ENCODE peak calls at places on chromosomes 4 and X, in four cellular contexts. Z is GM06990; U is WERI-Rb-1; G is stimulated activated naive CD8-positive, alpha-beta T cell treated with anti-CD3 and anti-CD28 coated beads, Interleukin-15, amount 100 ng/mL, for 72 hours. V is an unnamed sample.

GRCh38 chr4:139647184-139647583 is 18.4 kb upstream of the MGST2 start:
- DNase-seq in Z (no peak), U (no peak), G (no peak), V (no peak)

GRCh38 chr4:105556175-105556574 is 3.8 kb downstream of the ARHGEF38 start:
- DNase-seq in Z (no peak), U (no peak), G (no peak), V (no peak)

GRCh38 chrX:11757729-11758399 is at the start of gene MSL3:
- DNase-seq in Z (peak), U (peak), G (peak), V (peak)

GRCh38 chr4:149891381-149891780 is 75.7 kb upstream of the IQCM start:
- DNase-seq in Z (no peak), U (no peak), G (no peak), V (no peak)

GRCh38 chr4:80006935-80007744 is 65.9 kb downstream of the ANTXR2 start:
- DNase-seq in Z (no peak), U (peak), G (peak), V (no peak)

GRCh38 chr4:74297556-74297955 is 10.7 kb upstream of the EPGN start:
- DNase-seq in Z (no peak), U (no peak), G (no peak), V (no peak)

GRCh38 chr4:96677499-96677898 is 837.6 kb downstream of the PDHA2 start:
- DNase-seq in Z (no peak), U (no peak), G (no peak), V (no peak)

GRCh38 chrX:149472620-149473019 is 32.5 kb downstream of the IDS start:
- DNase-seq in Z (no peak), U (no peak), G (no peak), V (no peak)

GRCh38 chrX:23570674-23571343 is 96.5 kb upstream of the PRDX4 start:
- DNase-seq in Z (no peak), U (no peak), G (no peak), V (no peak)

GRCh38 chrX:149630681-149631292 is 805 bp downstream of the TMEM185A start:
- DNase-seq in Z (no peak), U (no peak), G (no peak), V (no peak)

GRCh38 chr4:139502312-139502946 is 48.5 kb downstream of the RAB33B start:
- DNase-seq in Z (no peak), U (no peak), G (no peak), V (no peak)

GRCh38 chr4:122673252-122673651 is 52.4 kb upstream of the IL21 start:
- DNase-seq in Z (no peak), U (no peak), G (no peak), V (no peak)

GRCh38 chrX:120625366-120625765 is 4.5 kb downstream of the C1GALT1C1 start:
- DNase-seq in Z (no peak), U (no peak), G (no peak), V (no peak)

GRCh38 chrX:94831364-94831763 is 1157.4 kb downstream of the FAM133A start:
- DNase-seq in Z (no peak), U (no peak), G (no peak), V (no peak)

GRCh38 chr4:61580721-61581377 is 380.7 kb downstream of the ADGRL3 start:
- DNase-seq in Z (no peak), U (no peak), G (no peak), V (no peak)

GRCh38 chr4:143531368-143531767 is 17.9 kb downstream of the SMARCA5 start:
- DNase-seq in Z (no peak), U (no peak), G (no peak), V (no peak)

GRCh38 chrX:52574416-52575275 is 57.8 kb upstream of the XAGE1B start:
- DNase-seq in Z (no peak), U (peak), G (peak), V (peak)

GRCh38 chrX:36908801-36909403 is 99.3 kb upstream of the FAM47C start:
- DNase-seq in Z (no peak), U (no peak), G (no peak), V (peak)

GRCh38 chr4:27595956-27596355 is 735.3 kb downstream of the STIM2 start:
- DNase-seq in Z (no peak), U (no peak), G (no peak), V (no peak)

GRCh38 chr4:53905281-53905934 is 159.0 kb downstream of the CHIC2 start:
- DNase-seq in Z (no peak), U (no peak), G (no peak), V (no peak)

GRCh38 chrX:136067946-136068345 is 79.4 kb upstream of the FHL1 start:
- DNase-seq in Z (no peak), U (no peak), G (no peak), V (no peak)

GRCh38 chr4:183314806-183315205 is 5.3 kb downstream of the CLDN22 start:
- DNase-seq in Z (no peak), U (no peak), G (no peak), V (no peak)

GRCh38 chr4:87525636-87526035 is 3.5 kb downstream of the SPARCL1 start:
- DNase-seq in Z (no peak), U (no peak), G (no peak), V (no peak)

GRCh38 chr4:8372506-8373070 is 67.9 kb downstream of the ACOX3 start:
- DNase-seq in Z (no peak), U (no peak), G (no peak), V (no peak)

GRCh38 chr4:73705056-73705432 is 35.3 kb upstream of the CXCL8 start:
- DNase-seq in Z (no peak), U (no peak), G (no peak), V (no peak)

GRCh38 chrX:36963852-36964251 is 44.3 kb upstream of the FAM47C start:
- DNase-seq in Z (no peak), U (no peak), G (no peak), V (no peak)

GRCh38 chrX:150704030-150704613 is 10.9 kb downstream of the MTMR1 start:
- DNase-seq in Z (no peak), U (no peak), G (peak), V (no peak)

GRCh38 chr4:88705805-88706518 is 8.3 kb upstream of the NAP1L5 start:
- DNase-seq in Z (no peak), U (no peak), G (no peak), V (no peak)

GRCh38 chr4:164700471-164700870 is 53.5 kb upstream of the SMIM31 start:
- DNase-seq in Z (peak), U (peak), G (no peak), V (peak)

GRCh38 chr4:73410916-73411730 is 7.0 kb downstream of the ALB start:
- DNase-seq in Z (no peak), U (no peak), G (no peak), V (no peak)

GRCh38 chr4:102867278-102868152 is 1.3 kb upstream of the CISD2 start:
- DNase-seq in Z (peak), U (no peak), G (no peak), V (peak)

GRCh38 chr4:17094209-17094608 is 195.8 kb upstream of the LDB2 start:
- DNase-seq in Z (no peak), U (no peak), G (no peak), V (no peak)

GRCh38 chrX:107716045-107716684 is 59.4 kb downstream of the TSC22D3 start:
- DNase-seq in Z (peak), U (peak), G (peak), V (peak)

GRCh38 chr4:179372746-179373145 is 1930.5 kb upstream of the AGA start:
- DNase-seq in Z (no peak), U (no peak), G (no peak), V (no peak)

GRCh38 chrX:139881130-139881529 is 51.7 kb downstream of the ATP11C start:
- DNase-seq in Z (no peak), U (no peak), G (no peak), V (no peak)

GRCh38 chr4:153555730-153556440 is 89.7 kb downstream of the TMEM131L start:
- DNase-seq in Z (no peak), U (no peak), G (no peak), V (no peak)

GRCh38 chr4:144336633-144337032 is 196.1 kb upstream of the GYPA start:
- DNase-seq in Z (no peak), U (no peak), G (no peak), V (no peak)

GRCh38 chr4:129232627-129233337 is 136.8 kb downstream of the C4orf33 start:
- DNase-seq in Z (no peak), U (no peak), G (no peak), V (no peak)

GRCh38 chr4:2059726-2060577 is 825 bp downstream of the NAT8L start:
- DNase-seq in Z (no peak), U (no peak), G (no peak), V (no peak)

V was measured in GM12865.